ENCODE peak calls at places on chromosomes 2 and 18, in seven cellular contexts. U, C, E, P, Q, N and W are unnamed samples. For H3K9me3, the result is how much of the 10 kb centered on the place peaks cover.

GRCh38 chr2:46763861-46764260 is 151.7 kb downstream of the MCFD2 start:
- DNase-seq in U (no peak), C (no peak), E (no peak), P (no peak), Q (peak), N (no peak), W (no peak)

GRCh38 chr2:118431188-118431562 is 342.9 kb downstream of the INSIG2 start:
- DNase-seq in U (no peak), C (no peak), E (no peak), P (no peak), Q (peak), N (no peak), W (no peak)

GRCh38 chr2:21163213-21163612 is 39.4 kb downstream of the TDRD15 start:
- DNase-seq in U (no peak), C (no peak), E (no peak), P (no peak), Q (no peak), N (no peak), W (no peak)

GRCh38 chr2:4408311-4408710 is 704.9 kb downstream of the DCDC2C start:
- DNase-seq in U (no peak), C (no peak), E (no peak), P (no peak), Q (no peak), N (no peak), W (no peak)

GRCh38 chr2:211836409-211836808 is 702.2 kb downstream of the ERBB4 start:
- DNase-seq in U (no peak), C (no peak), E (no peak), P (no peak), Q (no peak), N (no peak), W (no peak)

GRCh38 chr2:102251042-102251848 is 60.1 kb upstream of the IL1RL1 start:
- DNase-seq in U (peak), C (no peak), E (no peak), P (no peak), Q (peak), N (peak), W (peak)

GRCh38 chr2:224031358-224031970 is 7.6 kb downstream of the SERPINE2 start:
- DNase-seq in U (no peak), C (no peak), E (no peak), P (no peak), Q (peak), N (no peak), W (no peak)

GRCh38 chr2:49255325-49256023 is 101.2 kb upstream of the FSHR start:
- DNase-seq in U (no peak), C (no peak), E (no peak), P (no peak), Q (peak), N (no peak), W (no peak)

GRCh38 chr18:63188063-63188462 is 131.5 kb downstream of the BCL2 start:
- DNase-seq in U (no peak), C (no peak), E (no peak), P (no peak), Q (no peak), N (no peak), W (no peak)

GRCh38 chr2:8090748-8091700 is 590.8 kb upstream of the ID2 start:
- DNase-seq in U (peak), C (peak), E (peak), P (peak), Q (peak), N (no peak), W (no peak)

GRCh38 chr2:20369366-20369765 is 18.7 kb upstream of the PUM2 start:
- DNase-seq in U (no peak), C (no peak), E (no peak), P (no peak), Q (no peak), N (no peak), W (no peak)

GRCh38 chr18:74139888-74140287 is 7.7 kb downstream of the FBXO15 start:
- DNase-seq in U (no peak), C (no peak), E (peak), P (no peak), Q (peak), N (no peak), W (no peak)

GRCh38 chr2:215793747-215794595 is 219.4 kb downstream of the MREG start:
- DNase-seq in U (no peak), C (peak), E (peak), P (peak), Q (peak), N (no peak), W (no peak)

GRCh38 chr2:52463457-52463856 is 1304.1 kb upstream of the CHAC2 start:
- DNase-seq in U (no peak), C (no peak), E (no peak), P (no peak), Q (no peak), N (no peak), W (no peak)
- H3K9me3 ChIP-seq in U (under half), C (under half), E (under half), P (under half), Q (under half), N (under half), W (under half)

GRCh38 chr2:136917281-136917680 is 151.9 kb downstream of the THSD7B start:
- DNase-seq in U (no peak), C (no peak), E (no peak), P (no peak), Q (no peak), N (no peak), W (no peak)
- H3K9me3 ChIP-seq in U (under half), C (under half), E (under half), P (under half), Q (under half), N (under half), W (under half)

DNA sequence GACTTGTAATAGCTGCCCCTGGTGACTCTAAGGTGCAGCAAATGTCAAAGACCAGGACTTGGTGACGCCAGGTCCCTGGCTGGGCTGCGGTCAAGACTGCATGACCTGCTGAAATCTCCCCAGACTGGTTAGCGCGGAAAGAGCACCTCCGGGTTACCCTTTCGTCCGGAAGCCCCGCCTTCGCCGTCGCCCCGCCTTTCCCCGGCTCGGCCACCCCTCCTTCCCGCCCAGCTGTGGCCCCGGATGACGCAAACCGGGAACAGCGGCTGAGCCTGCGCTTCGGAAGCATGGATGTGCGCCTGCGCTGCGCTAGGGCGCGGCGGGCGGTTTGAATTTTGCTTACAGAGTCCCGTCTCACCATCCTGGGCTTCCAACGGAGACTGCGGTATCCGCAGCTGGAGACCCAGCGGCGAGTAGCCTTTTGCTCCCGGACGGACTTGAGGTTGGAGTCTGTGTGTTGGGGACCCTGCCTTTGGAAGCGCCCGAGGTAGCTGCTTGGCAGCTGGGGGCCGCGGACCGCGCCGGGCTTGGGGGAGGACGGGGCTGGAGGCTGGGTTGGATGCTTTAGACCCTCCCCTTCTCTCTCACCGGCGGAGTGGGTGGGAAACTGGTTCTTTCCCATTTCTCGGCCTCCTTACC is at the start of gene SKA1:
- DNase-seq in U (peak), C (peak), E (peak), P (peak), Q (peak), N (peak), W (peak)
- H3K9me3 ChIP-seq in U (under half), C (under half), E (under half), P (under half), Q (under half), N (under half), W (under half)

DNA sequence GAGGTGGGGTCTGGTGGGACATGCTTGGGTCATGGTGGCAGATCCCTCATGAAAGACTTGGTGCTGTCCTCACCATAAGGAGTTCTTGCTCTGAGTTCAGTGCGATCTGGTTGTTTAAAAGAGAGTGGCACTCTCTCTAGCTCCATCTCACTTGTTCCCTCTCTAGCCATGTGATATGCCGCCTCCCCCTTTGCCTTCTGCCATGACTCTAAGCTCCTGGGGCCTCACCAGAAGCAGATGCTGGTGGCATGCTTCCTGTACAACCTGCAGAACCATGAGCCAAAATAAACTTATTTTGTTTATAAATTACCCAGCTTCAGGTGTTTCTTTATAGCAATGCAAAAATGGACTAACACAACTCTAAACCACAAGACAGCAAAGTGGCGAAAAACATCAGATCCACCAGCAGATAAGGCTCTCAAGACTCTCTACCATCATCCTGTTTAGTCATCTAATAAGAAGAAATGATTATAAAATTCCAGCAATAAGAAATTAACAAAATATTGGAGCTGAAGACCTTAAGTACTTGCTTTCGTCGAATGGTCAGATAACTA is 75.5 kb downstream of the OLA1 start:
- DNase-seq in U (no peak), C (no peak), E (no peak), P (no peak), Q (no peak), N (no peak), W (no peak)
- H3K9me3 ChIP-seq in U (under half), C (under half), E (under half), P (under half), Q (under half), N (under half), W (under half)

GRCh38 chr2:13770279-13770678 is 862.2 kb upstream of the LRATD1 start:
- DNase-seq in U (no peak), C (no peak), E (no peak), P (no peak), Q (no peak), N (no peak), W (no peak)

GRCh38 chr2:13768274-13768673 is 864.2 kb upstream of the LRATD1 start:
- DNase-seq in U (no peak), C (no peak), E (no peak), P (no peak), Q (no peak), N (no peak), W (no peak)
- H3K9me3 ChIP-seq in U (under half), C (under half), E (under half), P (under half), Q (under half), N (under half), W (under half)

DNA sequence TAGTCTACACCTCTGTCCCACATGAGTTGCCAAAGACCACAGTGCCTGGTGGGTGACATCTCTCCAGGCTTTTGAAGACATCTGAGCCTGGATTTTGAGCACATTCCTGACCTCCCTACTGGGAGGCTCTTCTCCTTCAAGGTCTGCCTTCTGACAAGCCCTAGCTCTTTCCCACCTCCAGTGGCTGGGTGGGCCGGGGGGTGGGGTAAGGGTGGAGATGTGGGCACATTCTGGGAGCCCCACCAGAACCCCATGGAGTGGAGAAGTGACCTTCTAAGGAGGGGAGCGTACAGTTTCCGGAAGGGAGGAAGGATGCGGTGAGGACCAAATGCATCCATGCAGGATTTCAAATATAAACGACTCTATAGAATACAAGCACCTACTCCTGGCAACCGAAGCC is 27.9 kb upstream of the ANXA4 start:
- DNase-seq in U (no peak), C (no peak), E (no peak), P (no peak), Q (no peak), N (no peak), W (no peak)
- H3K9me3 ChIP-seq in U (under half), C (under half), E (under half), P (under half), Q (under half), N (under half), W (under half)

DNA sequence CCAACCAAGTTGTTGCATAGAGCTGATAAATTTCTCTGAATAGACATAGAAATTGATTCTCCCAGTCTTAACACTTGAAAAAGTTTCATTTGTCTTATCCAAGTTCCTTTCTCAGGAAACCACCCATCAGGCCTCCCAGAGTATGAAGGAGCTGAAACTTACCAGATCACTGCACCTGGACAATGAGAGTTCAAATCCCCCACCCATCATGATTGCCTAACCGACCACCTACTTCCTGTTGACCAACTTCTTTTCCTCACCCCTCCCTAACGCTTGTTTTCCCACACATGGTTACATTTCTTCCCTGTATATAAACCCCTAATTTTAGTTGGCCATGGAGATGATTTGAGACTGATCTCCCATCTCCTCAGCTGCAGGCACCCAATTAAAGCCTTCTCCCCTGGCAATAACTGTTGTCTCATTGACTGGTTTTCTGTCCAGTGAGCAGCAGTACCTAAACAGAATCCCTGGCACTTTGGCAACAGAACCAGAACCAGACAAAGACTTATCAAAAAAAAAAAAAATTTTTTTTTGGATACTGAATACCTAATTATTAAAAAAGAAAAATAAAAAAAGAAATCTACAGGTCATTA is 103.0 kb downstream of the SPIRE1 start:
- DNase-seq in U (no peak), C (no peak), E (no peak), P (no peak), Q (no peak), N (no peak), W (no peak)
- H3K9me3 ChIP-seq in U (under half), C (under half), E (under half), P (under half), Q (under half), N (under half), W (under half)